ENCODE peak calls at places on chromosomes 13 and 19, in five cellular contexts. Y is C1 segment of cervical spinal cord; N is GM13976; Q is effector memory CD4-positive, alpha-beta T cell; I is iPS-NIHi11. Z is an unnamed sample.

GRCh38 chr19:54674021-54674617 is 11.3 kb downstream of the LILRB4 start:
- DNase-seq in Y (no peak), Q (no peak), N (peak), I (no peak), Z (peak)

GRCh38 chr13:24618219-24618955 is 61.8 kb upstream of the ATP12A start:
- DNase-seq in Y (no peak), N (peak), I (no peak), Q (peak), Z (peak)

GRCh38 chr19:17243340-17243853 is 2.3 kb downstream of the NR2F6 start:
- DNase-seq in Y (no peak), N (no peak), I (no peak), Q (no peak), Z (no peak)

GRCh38 chr19:38070573-38070972 is 153.4 kb downstream of the DPF1 start:
- DNase-seq in Q (no peak), Y (no peak), I (no peak), N (no peak), Z (no peak)

GRCh38 chr13:63075126-63075525 is 1659.5 kb upstream of the PCDH20 start:
- DNase-seq in Q (no peak), I (no peak), N (no peak), Y (no peak), Z (no peak)

GRCh38 chr13:38430761-38431160 is 81.1 kb downstream of the UFM1 start:
- DNase-seq in N (no peak), Q (no peak), I (no peak), Y (no peak), Z (no peak)

GRCh38 chr13:80037505-80037888 is 303.4 kb downstream of the SPRY2 start:
- DNase-seq in Q (no peak), I (no peak), N (no peak), Y (no peak), Z (no peak)

GRCh38 chr19:37987356-37988332 is 80.6 kb downstream of the SIPA1L3 start:
- DNase-seq in Q (no peak), N (no peak), I (no peak), Y (no peak), Z (no peak)

GRCh38 chr19:55437410-55437809 is 5.7 kb downstream of the SHISA7 start:
- DNase-seq in Q (no peak), I (peak), Y (no peak), N (no peak), Z (peak)

GRCh38 chr13:42380420-42381164 is 108.6 kb downstream of the AKAP11 start:
- DNase-seq in I (no peak), N (peak), Q (no peak), Y (no peak), Z (no peak)

GRCh38 chr13:32829676-32830091 is 186.5 kb upstream of the KL start:
- DNase-seq in Y (no peak), I (no peak), N (no peak), Q (no peak), Z (peak)

GRCh38 chr13:38899581-38899980 is 91.0 kb downstream of the STOML3 start:
- DNase-seq in N (no peak), Y (no peak), Q (no peak), I (no peak), Z (no peak)

GRCh38 chr13:43953370-43953769 is 73.7 kb downstream of the LACC1 start:
- DNase-seq in I (no peak), N (no peak), Q (no peak), Y (no peak), Z (no peak)

GRCh38 chr19:11227201-11227886 is 12.1 kb upstream of the ANGPTL8 start:
- DNase-seq in Y (no peak), I (peak), Q (no peak), N (no peak), Z (peak)

GRCh38 chr19:2923510-2923909 is 21.3 kb downstream of the ZNF77 start:
- DNase-seq in N (no peak), Q (no peak), I (no peak), Y (no peak), Z (no peak)

GRCh38 chr19:17488593-17489391 is 18.5 kb downstream of the SLC27A1 start:
- DNase-seq in I (peak), Y (no peak), Q (peak), N (peak), Z (peak)

GRCh38 chr19:47020132-47020805 is 632 bp downstream of the NPAS1 start:
- DNase-seq in N (no peak), I (peak), Q (no peak), Y (no peak), Z (no peak)

GRCh38 chr13:74210693-74211393 is 76.6 kb upstream of the KLF12 start:
- DNase-seq in Q (no peak), Y (no peak), N (no peak), I (no peak), Z (no peak)

GRCh38 chr19:39067104-39067503 is 17.1 kb upstream of the ACP7 start:
- DNase-seq in I (no peak), N (no peak), Y (no peak), Q (no peak), Z (no peak)

GRCh38 chr13:93224545-93224944 is 2.1 kb upstream of the GPC6 start:
- DNase-seq in Y (no peak), I (peak), Q (no peak), N (no peak), Z (peak)

GRCh38 chr13:36736119-36736726 is 62.4 kb downstream of the SERTM1 start:
- DNase-seq in Y (no peak), N (peak), I (peak), Q (no peak), Z (peak)

GRCh38 chr13:37652596-37652995 is 54.0 kb upstream of the POSTN start:
- DNase-seq in N (no peak), Q (no peak), Y (no peak), I (no peak), Z (no peak)

GRCh38 chr13:99809931-99810330 is 161.6 kb downstream of the ZIC5 start:
- DNase-seq in N (no peak), I (no peak), Q (no peak), Y (no peak), Z (no peak)